ENCODE peak calls at places on chromosomes 4 and X, in six cellular contexts. F is astrocyte of the spinal cord; R is ovary; J is Calu3; Y is Peyer's patch; K is CD8-positive, alpha-beta T cell. I is an unnamed sample.

GRCh38 chr4:168408620-168409019 is 71.7 kb downstream of the DDX60L start:
- DNase-seq in F (peak), R (peak), J (no peak), Y (no peak), K (no peak), I (peak)

GRCh38 chr4:81407726-81408125 is 64.0 kb downstream of the RASGEF1B start:
- DNase-seq in F (no peak), R (no peak), J (no peak), Y (no peak), K (no peak), I (no peak)

GRCh38 chr4:177442623-177443155 is 452 bp upstream of the AGA start:
- DNase-seq in F (no peak), R (no peak), J (no peak), Y (no peak), K (peak), I (no peak)

GRCh38 chr4:56892686-56893085 is 15.0 kb upstream of the REST start:
- DNase-seq in F (no peak), R (no peak), J (no peak), Y (no peak), K (no peak), I (no peak)

GRCh38 chrX:49829016-49829415 is at the start of gene PAGE4:
- DNase-seq in F (no peak), R (no peak), J (peak), Y (no peak), K (no peak), I (no peak)

GRCh38 chrX:352181-352580 is 33.6 kb upstream of the GTPBP6 start:
- DNase-seq in F (no peak), R (peak), J (no peak), Y (no peak), K (no peak), I (no peak)

GRCh38 chrX:122094611-122095010 is 1047.2 kb downstream of the GLUD2 start:
- DNase-seq in F (peak), R (no peak), J (no peak), Y (no peak), K (no peak), I (no peak)

GRCh38 chr4:52192697-52193096 is 141.6 kb downstream of the SPATA18 start:
- DNase-seq in F (no peak), R (no peak), J (no peak), Y (no peak), K (no peak), I (no peak)

GRCh38 chr4:107999932-108000539 is 10.3 kb downstream of the HADH start:
- DNase-seq in F (no peak), R (no peak), J (no peak), Y (no peak), K (no peak), I (no peak)

GRCh38 chrX:39762266-39762841 is 335.4 kb downstream of the BCOR start:
- DNase-seq in F (peak), R (no peak), J (no peak), Y (no peak), K (no peak), I (no peak)

GRCh38 chrX:106959897-106960296 is 39.7 kb downstream of the CLDN2 start:
- DNase-seq in F (peak), R (no peak), J (peak), Y (no peak), K (no peak), I (no peak)

GRCh38 chrX:85017721-85018120 is 14.0 kb downstream of the APOOL start:
- DNase-seq in F (peak), R (no peak), J (no peak), Y (no peak), K (no peak), I (no peak)

GRCh38 chr4:82797591-82798081 is 960 bp downstream of the SCD5 start:
- DNase-seq in F (peak), R (peak), J (peak), Y (no peak), K (no peak), I (no peak)

GRCh38 chrX:49754238-49754857 is 58.6 kb upstream of the PAGE1 start:
- DNase-seq in F (peak), R (peak), J (peak), Y (peak), K (peak), I (no peak)

GRCh38 chrX:65331371-65331770 is 203.2 kb downstream of the LAS1L start:
- DNase-seq in F (no peak), R (no peak), J (no peak), Y (no peak), K (no peak), I (no peak)

GRCh38 chrX:76454456-76454927 is 27.0 kb downstream of the MAGEE1 start:
- DNase-seq in F (peak), R (no peak), J (peak), Y (no peak), K (peak), I (no peak)

GRCh38 chr4:102343964-102344519 is 1.2 kb downstream of the SLC39A8 start:
- DNase-seq in F (no peak), R (no peak), J (no peak), Y (no peak), K (no peak), I (no peak)

GRCh38 chr4:17018013-17018412 is 119.6 kb upstream of the LDB2 start:
- DNase-seq in F (no peak), R (no peak), J (no peak), Y (no peak), K (no peak), I (no peak)

GRCh38 chr4:22129454-22130075 is 181.0 kb upstream of the KCNIP4 start:
- DNase-seq in F (peak), R (no peak), J (peak), Y (peak), K (no peak), I (peak)

GRCh38 chr4:8534129-8534528 is 46.1 kb upstream of the GPR78 start:
- DNase-seq in F (peak), R (no peak), J (peak), Y (no peak), K (no peak), I (no peak)

GRCh38 chr4:19309365-19309764 is 942.3 kb upstream of the SLIT2 start:
- DNase-seq in F (peak), R (no peak), J (no peak), Y (no peak), K (no peak), I (no peak)

DNA sequence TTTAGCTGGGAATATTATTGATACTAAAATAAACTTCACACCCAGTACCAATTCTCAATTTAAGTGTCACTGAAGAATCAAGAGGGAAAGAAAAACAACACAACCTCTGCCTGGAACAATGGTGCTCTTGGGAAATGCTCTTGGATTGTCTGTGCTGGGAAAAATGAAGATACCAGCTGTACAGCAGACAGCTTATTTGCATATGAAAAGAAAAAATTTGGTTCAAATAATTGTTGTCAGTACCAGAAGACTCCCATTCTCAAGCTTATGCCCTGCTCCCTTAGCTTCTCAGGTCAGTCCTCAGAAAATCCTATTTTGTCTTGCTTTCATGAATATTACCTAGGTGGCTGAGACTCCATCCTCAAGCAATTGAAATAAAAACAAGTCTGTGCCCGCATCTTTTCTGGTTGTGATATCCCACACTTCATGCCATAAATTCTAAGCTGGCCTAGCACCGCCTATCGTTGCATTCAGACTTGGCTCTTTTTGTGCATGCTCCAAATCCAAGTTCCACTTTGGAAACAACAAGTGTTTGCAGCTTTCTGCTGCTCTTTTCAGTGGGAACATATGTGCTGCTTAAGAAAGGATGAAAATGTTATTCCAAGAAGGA is 431.7 kb downstream of the INPP4B start:
- DNase-seq in F (no peak), R (no peak), J (no peak), Y (no peak), K (no peak), I (no peak)
- TF ChIP-seq CTCF in F (no peak), R (no peak), J (no peak), Y (no peak), K (no peak), I (no peak)

GRCh38 chr4:186134254-186134653 is 29.8 kb downstream of the FAM149A start:
- DNase-seq in F (no peak), R (no peak), J (no peak), Y (no peak), K (no peak), I (no peak)

GRCh38 chr4:186131935-186132334 is 27.4 kb downstream of the FAM149A start:
- DNase-seq in F (no peak), R (no peak), J (no peak), Y (no peak), K (no peak), I (no peak)

GRCh38 chr4:186137193-186137792 is 32.8 kb downstream of the FAM149A start:
- DNase-seq in F (peak), R (no peak), J (no peak), Y (no peak), K (no peak), I (no peak)

GRCh38 chr4:186128842-186129241 is 24.3 kb downstream of the FAM149A start:
- DNase-seq in F (no peak), R (no peak), J (no peak), Y (no peak), K (no peak), I (no peak)

DNA sequence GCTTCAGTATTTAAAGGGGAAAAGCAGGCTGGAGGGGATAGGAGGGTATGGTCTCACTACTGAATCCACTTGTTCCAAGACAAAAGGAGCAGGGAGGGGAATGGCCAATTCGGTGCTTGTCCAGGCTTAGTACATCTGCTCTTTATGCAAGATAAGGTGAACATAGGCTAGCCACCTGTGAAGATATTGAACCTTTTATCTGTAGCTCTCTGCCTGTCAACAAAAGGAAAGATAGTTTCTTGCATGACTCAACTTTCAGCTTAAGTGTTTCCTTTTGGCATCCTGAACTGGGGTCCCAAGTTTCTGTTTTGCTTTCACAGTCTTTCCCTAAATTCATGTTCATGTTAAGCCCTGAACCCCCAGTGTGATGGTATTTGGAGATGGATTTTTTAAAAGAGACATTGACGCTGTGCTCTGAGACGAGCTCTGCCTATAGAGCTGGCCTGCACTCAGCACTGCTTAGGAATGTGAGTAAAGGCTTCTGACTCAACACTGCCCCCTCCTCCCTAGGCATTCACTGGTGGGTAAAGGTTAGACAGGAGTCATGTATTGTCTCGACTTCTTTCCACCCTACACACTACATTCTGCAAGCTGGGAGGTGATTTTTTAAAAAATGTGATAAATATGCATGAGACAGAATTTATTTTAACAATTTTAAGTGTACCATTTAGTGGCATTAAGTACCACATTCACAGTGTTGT is 28.2 kb downstream of the FAM149A start:
- DNase-seq in F (peak), R (no peak), J (peak), Y (no peak), K (no peak), I (no peak)
- TF ChIP-seq CTCF in F (peak), R (no peak), J (peak), Y (no peak), K (no peak), I (no peak)

GRCh38 chrX:132277953-132278614 is 58.8 kb upstream of the RAP2C start:
- DNase-seq in F (no peak), R (no peak), J (no peak), Y (no peak), K (no peak), I (no peak)
- TF ChIP-seq CTCF in F (no peak), R (no peak), J (no peak), Y (no peak), K (no peak), I (no peak)

DNA sequence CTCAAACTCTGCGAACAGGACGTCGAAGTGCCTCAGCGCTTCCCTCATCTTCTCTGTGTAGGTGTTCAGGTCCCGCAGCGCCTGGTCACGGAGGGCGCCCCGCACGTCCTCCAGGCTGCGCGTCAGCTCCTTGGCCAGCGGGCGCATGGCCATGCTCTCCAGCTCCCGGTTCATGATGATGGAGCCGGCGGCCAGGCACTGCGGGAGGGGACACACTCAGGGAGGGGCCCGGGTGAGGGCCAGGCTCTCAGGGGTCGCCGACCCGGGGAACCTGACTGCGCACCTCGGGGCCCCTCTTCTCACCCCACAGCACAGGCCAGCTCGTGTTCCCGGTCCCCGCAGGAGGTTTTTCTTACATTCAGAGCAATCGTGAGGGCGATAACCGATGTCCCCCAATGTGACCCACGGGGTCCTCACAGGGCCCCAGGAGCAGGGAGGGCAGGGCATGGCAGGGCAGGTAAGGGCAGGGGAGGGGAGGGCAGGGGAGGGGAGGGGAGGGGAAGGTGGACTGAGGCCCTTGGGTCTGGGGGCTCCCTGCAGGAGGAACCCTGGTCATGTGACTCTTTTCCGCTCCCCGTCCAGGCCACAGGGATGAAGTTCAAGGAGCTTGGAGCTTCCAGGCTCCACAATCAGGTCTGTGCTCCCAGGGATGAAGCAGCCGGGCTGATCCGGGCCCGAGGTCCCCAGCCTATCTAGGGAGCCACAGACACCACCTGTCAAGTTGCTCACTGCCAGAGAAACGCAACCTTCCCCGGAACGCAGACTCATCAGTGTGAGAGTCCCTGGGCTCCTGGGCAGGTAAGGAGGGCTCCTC is 77.8 kb upstream of the MXD4 start:
- DNase-seq in F (no peak), R (no peak), J (no peak), Y (no peak), K (no peak), I (no peak)
- TF ChIP-seq CTCF in F (no peak), R (no peak), J (no peak), Y (no peak), K (no peak), I (no peak)

I was measured in BJ.